ENCODE peak calls at places on chromosomes 11 and 22, in six cellular contexts. W, E, C, Z, R and K are unnamed samples.

GRCh38 chr22:49356428-49356827 is 471.2 kb downstream of the BRD1 start:
- DNase-seq in W (no peak), E (no peak), C (no peak), Z (no peak), R (no peak), K (no peak)

GRCh38 chr22:49964493-49965290 is 4.1 kb downstream of the PIM3 start:
- DNase-seq in W (no peak), E (peak), C (no peak), Z (peak), R (peak), K (no peak)

GRCh38 chr22:41913842-41914534 is 886 bp downstream of the SHISA8 start:
- DNase-seq in W (no peak), E (no peak), C (no peak), Z (no peak), R (no peak), K (no peak)

GRCh38 chr22:31139866-31140716 is at the start of gene PLA2G3:
- DNase-seq in W (peak), E (no peak), C (no peak), Z (no peak), R (no peak), K (peak)

GRCh38 chr22:41522813-41523212 is 21.5 kb downstream of the POLR3H start:
- DNase-seq in W (no peak), E (no peak), C (no peak), Z (no peak), R (no peak), K (no peak)

GRCh38 chr22:24033731-24034130 is 22.6 kb downstream of the CABIN1 start:
- DNase-seq in W (no peak), E (no peak), C (no peak), Z (no peak), R (no peak), K (no peak)

GRCh38 chr11:113248702-113249490 is 65.5 kb upstream of the TTC12 start:
- DNase-seq in W (no peak), E (no peak), C (no peak), Z (no peak), R (no peak), K (no peak)

GRCh38 chr11:102243399-102243884 is 73.8 kb upstream of the BIRC3 start:
- DNase-seq in W (no peak), E (no peak), C (no peak), Z (no peak), R (no peak), K (no peak)

GRCh38 chr11:18703001-18703763 is 4.6 kb downstream of the TMEM86A start:
- DNase-seq in W (no peak), E (no peak), C (no peak), Z (no peak), R (peak), K (no peak)

GRCh38 chr11:11416502-11416901 is 63.5 kb upstream of the CSNK2A3 start:
- DNase-seq in W (peak), E (peak), C (no peak), Z (no peak), R (no peak), K (no peak)

GRCh38 chr11:125153837-125154236 is 10.7 kb upstream of the PKNOX2 start:
- DNase-seq in W (no peak), E (no peak), C (no peak), Z (no peak), R (no peak), K (no peak)

GRCh38 chr11:102683277-102683676 is 22.3 kb downstream of the MMP27 start:
- DNase-seq in W (no peak), E (no peak), C (no peak), Z (no peak), R (no peak), K (no peak)

GRCh38 chr11:74784234-74784633 is 35.6 kb downstream of the RNF169 start:
- DNase-seq in W (no peak), E (no peak), C (no peak), Z (no peak), R (no peak), K (no peak)

GRCh38 chr11:123654566-123655081 is at the start of gene SCN3B:
- DNase-seq in W (peak), E (peak), C (no peak), Z (peak), R (peak), K (peak)

GRCh38 chr22:24153353-24153752 is 27.9 kb upstream of the SUSD2 start:
- DNase-seq in W (peak), E (no peak), C (no peak), Z (no peak), R (no peak), K (no peak)

GRCh38 chr11:40032331-40032730 is 1427.1 kb downstream of the LRRC4C start:
- DNase-seq in W (no peak), E (no peak), C (no peak), Z (no peak), R (no peak), K (no peak)

GRCh38 chr11:17430616-17431015 is 42.2 kb upstream of the KCNJ11 start:
- DNase-seq in W (no peak), E (no peak), C (no peak), Z (no peak), R (no peak), K (no peak)

GRCh38 chr11:128324531-128325141 is 262.7 kb downstream of the ETS1 start:
- DNase-seq in W (no peak), E (no peak), C (no peak), Z (no peak), R (no peak), K (no peak)

GRCh38 chr11:83008581-83008923 is 63.1 kb downstream of the RAB30 start:
- DNase-seq in W (peak), E (no peak), C (no peak), Z (no peak), R (no peak), K (peak)

GRCh38 chr22:29632672-29633071 is 29.2 kb downstream of the NF2 start:
- DNase-seq in W (no peak), E (no peak), C (no peak), Z (no peak), R (no peak), K (no peak)

GRCh38 chr22:27775087-27775697 is 26.4 kb downstream of the MN1 start:
- DNase-seq in W (peak), E (no peak), C (no peak), Z (no peak), R (no peak), K (no peak)

GRCh38 chr11:117384045-117384444 is 56.4 kb downstream of the CEP164 start:
- DNase-seq in W (peak), E (no peak), C (no peak), Z (no peak), R (no peak), K (peak)

GRCh38 chr22:48687606-48688005 is 1140.1 kb downstream of the BRD1 start:
- DNase-seq in W (no peak), E (no peak), C (no peak), Z (no peak), R (no peak), K (no peak)

GRCh38 chr11:28517621-28518020 is 409.4 kb downstream of the METTL15 start:
- DNase-seq in W (peak), E (no peak), C (no peak), Z (no peak), R (no peak), K (no peak)

GRCh38 chr22:35315141-35315854 is 15.6 kb downstream of the TOM1 start:
- DNase-seq in W (no peak), E (no peak), C (no peak), Z (no peak), R (peak), K (no peak)

GRCh38 chr11:124798991-124799383 is 1.2 kb downstream of the MSANTD2 start:
- DNase-seq in W (peak), E (no peak), C (no peak), Z (peak), R (no peak), K (peak)

GRCh38 chr22:38314992-38315800 is 2.0 kb downstream of the CSNK1E start:
- DNase-seq in W (peak), E (no peak), C (peak), Z (peak), R (peak), K (no peak)

GRCh38 chr22:42990131-42990838 is 24.7 kb downstream of the PACSIN2 start:
- DNase-seq in W (peak), E (no peak), C (no peak), Z (no peak), R (no peak), K (peak)

GRCh38 chr11:78802058-78802633 is 227.5 kb upstream of the NARS2 start:
- DNase-seq in W (peak), E (peak), C (no peak), Z (no peak), R (no peak), K (peak)

GRCh38 chr11:46347637-46348311 is 511 bp downstream of the DGKZ start:
- DNase-seq in W (no peak), E (no peak), C (no peak), Z (no peak), R (no peak), K (no peak)

GRCh38 chr11:16891170-16891569 is 123.0 kb downstream of the PLEKHA7 start:
- DNase-seq in W (no peak), E (no peak), C (no peak), Z (no peak), R (no peak), K (no peak)

GRCh38 chr11:116576523-116576922 is 196.3 kb downstream of the BUD13 start:
- DNase-seq in W (no peak), E (no peak), C (no peak), Z (no peak), R (no peak), K (peak)

GRCh38 chr11:66489636-66490035 is 9.4 kb downstream of the DPP3 start:
- DNase-seq in W (no peak), E (no peak), C (no peak), Z (no peak), R (no peak), K (no peak)

GRCh38 chr11:96228472-96228871 is 114.5 kb downstream of the MAML2 start:
- DNase-seq in W (peak), E (peak), C (no peak), Z (no peak), R (peak), K (peak)

GRCh38 chr11:16984229-16984628 is 30.0 kb downstream of the PLEKHA7 start:
- DNase-seq in W (no peak), E (no peak), C (no peak), Z (no peak), R (no peak), K (no peak)

GRCh38 chr11:118895093-118896039 is 11.7 kb downstream of the CXCR5 start:
- DNase-seq in W (no peak), E (no peak), C (no peak), Z (no peak), R (no peak), K (no peak)

GRCh38 chr11:126080206-126080941 is 17.7 kb upstream of the CDON start:
- DNase-seq in W (no peak), E (peak), C (no peak), Z (no peak), R (no peak), K (peak)

GRCh38 chr11:17864478-17864941 is 129.9 kb downstream of the KCNC1 start:
- DNase-seq in W (no peak), E (no peak), C (no peak), Z (peak), R (no peak), K (peak)

DNA sequence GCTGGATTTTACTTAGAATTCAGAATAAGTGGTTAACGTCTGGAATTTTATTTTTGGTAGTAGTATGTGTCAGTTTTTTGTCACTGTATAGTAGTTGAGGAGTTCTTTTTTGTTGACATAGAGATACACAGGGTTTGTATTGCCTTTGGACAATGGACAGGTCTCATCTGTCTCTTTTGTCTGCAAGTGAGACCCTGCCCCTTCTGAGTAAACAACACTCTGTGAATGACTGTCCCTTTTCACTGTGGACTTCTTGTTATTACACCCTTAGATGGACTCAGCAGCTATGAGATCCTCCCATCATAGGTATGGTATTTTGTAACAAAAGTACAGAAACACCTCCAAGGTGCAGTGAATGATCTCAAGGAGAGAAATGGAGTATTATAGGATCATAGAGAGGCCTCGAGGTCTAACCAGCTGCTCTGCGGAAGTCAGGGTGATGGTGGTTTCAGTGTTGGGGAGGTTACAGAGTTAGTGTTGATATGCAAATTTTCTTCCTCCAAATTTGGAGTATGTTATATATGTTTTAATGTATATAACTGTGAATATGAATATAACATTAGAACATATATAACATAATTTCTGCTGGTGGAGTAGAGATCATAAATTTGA is 7.8 kb downstream of the PPP6R3 start:
- DNase-seq in W (no peak), E (no peak), C (no peak), Z (no peak), R (no peak), K (no peak)
- H3K4me3 ChIP-seq in W (no peak), E (no peak), C (no peak), Z (no peak), R (no peak), K (no peak)

DNA sequence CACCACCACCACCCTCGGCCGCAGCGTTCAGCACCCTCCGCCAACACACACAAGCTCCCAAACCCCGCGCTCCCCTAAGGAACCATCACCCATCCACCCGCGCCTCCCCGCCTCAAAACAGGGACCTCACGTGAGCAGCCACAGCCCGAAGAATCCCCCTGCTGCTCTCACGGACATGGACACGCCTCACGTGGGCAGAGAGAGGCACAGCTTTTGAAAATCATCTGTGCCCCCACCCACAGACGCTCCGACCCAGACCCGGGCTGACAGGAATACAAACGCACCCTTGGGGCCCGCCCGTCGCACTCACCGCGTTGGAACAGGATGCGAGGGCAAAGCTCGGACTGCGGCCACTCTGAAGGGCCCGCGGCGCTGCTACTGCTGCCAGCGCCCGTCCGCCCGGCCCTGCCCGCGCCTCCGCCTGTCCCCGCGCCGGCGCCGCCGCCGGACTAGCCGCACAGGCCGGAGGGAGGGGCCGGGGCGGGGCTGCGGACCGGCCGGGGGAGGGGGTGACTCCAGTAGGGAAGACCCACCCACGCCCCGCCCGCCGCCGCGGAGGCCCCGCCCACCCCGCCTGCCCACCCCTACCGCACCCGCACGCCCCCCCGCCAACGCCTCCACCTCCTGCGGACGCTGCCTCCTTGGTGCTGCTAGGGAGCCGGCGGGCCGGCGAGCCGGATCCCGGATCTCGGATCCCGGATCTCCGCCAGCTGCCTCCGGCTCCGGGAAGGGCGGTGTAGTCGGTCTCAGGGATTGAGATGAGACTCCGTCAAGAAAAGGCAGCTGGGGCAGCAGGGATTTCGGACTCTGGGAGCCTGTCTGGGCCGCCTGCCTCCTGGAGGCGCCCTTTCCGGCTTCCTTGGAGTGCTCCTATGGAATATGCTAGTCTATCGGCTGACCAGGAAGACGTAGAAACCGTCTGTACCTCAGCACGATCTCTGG is at the start of gene TRIM3:
- DNase-seq in W (peak), E (peak), C (peak), Z (peak), R (peak), K (peak)
- TF ChIP-seq CTCF in W (peak), E (no peak), C (no peak), Z (no peak), R (no peak), K (peak)

GRCh38 chr22:25360891-25361645 is 141.6 kb downstream of the CRYBB2 start:
- DNase-seq in W (no peak), E (no peak), C (no peak), Z (no peak), R (no peak), K (no peak)
- H3K4me3 ChIP-seq in W (no peak), E (no peak), C (no peak), Z (no peak), R (no peak), K (no peak)

GRCh38 chr11:36753960-36754359 is 155.9 kb upstream of the RAG2 start:
- DNase-seq in W (no peak), E (no peak), C (no peak), Z (no peak), R (no peak), K (no peak)

GRCh38 chr11:36748856-36749255 is 150.8 kb upstream of the RAG2 start:
- DNase-seq in W (peak), E (no peak), C (no peak), Z (no peak), R (no peak), K (no peak)

GRCh38 chr11:36751251-36751839 is 153.3 kb upstream of the RAG2 start:
- DNase-seq in W (no peak), E (no peak), C (no peak), Z (no peak), R (no peak), K (no peak)

GRCh38 chr11:36750349-36750748 is 152.3 kb upstream of the RAG2 start:
- DNase-seq in W (no peak), E (no peak), C (no peak), Z (no peak), R (no peak), K (no peak)

DNA sequence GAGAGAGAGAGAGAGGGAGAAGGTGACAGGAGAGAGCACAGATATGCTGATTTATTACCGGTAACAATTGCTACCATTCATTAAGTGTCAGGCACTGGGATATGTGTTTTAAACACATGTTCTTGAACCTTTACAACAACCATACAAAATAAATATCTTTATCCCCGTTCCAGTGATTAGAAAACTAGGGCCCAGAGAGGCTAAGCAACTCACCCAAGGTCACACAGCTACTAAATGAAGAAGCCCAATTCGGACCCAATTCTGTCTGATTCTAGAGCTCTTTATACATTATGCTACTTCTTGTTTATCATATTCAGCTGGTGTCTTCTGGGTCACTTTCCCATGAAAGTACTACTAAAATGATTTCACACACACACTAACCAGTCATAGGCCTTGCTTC is 154.0 kb upstream of the RAG2 start:
- DNase-seq in W (no peak), E (no peak), C (no peak), Z (no peak), R (no peak), K (no peak)
- TF ChIP-seq CTCF in W (no peak), E (no peak), C (no peak), Z (no peak), R (no peak), K (no peak)

DNA sequence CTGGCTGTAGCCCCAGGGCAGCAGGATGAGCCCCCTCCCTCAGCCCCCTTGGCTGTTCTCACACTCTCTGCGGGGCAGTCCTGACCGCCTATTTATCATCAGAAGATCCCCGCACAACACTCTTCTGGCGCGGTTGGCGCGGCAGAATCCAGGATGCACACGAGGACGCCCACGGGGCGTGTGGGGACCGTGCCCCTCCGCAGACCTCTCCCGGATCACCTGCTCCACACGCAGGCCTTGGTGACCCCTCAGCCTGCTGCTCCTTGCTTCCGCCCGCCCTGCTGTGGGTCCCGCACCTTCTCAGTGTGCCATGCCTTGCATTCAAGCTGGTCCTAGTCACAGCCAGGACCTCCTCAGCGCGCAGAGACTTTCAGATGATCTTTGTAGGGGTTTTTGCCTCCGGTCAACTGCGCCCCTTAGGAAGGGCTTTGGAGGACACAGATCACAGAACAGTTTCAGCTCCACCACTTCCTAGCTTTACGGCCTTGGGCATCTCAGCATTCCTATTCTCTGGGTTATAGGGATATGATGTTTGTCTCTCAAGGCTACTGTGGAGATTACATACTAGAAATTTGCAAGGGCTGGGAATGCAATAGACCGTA is 841 bp upstream of the TUB start:
- DNase-seq in W (no peak), E (no peak), C (no peak), Z (no peak), R (no peak), K (no peak)
- H3K4me3 ChIP-seq in W (no peak), E (peak), C (peak), Z (no peak), R (peak), K (no peak)